ENCODE peak calls at places on chromosomes 4 and X, in five cellular contexts. One of them, this sample, is unnamed.

GRCh38 chr4:168630445-168631187 is 133.8 kb downstream of the PALLD start:
- DNase-seq in EL: peak
- DNase-seq in NCI-H1105: no peak
- DNase-seq in mucosa of descending colon: no peak
- DNase-seq in cardiac muscle cell: no peak
- DNase-seq in this sample: peak

GRCh38 chr4:113743690-113744089 is 17.8 kb downstream of the CAMK2D start:
- DNase-seq in EL: no peak
- DNase-seq in NCI-H1105: no peak
- DNase-seq in mucosa of descending colon: no peak
- DNase-seq in cardiac muscle cell: no peak
- DNase-seq in this sample: no peak

GRCh38 chr4:182880387-182881356 is 36.5 kb downstream of the DCTD start:
- DNase-seq in EL: no peak
- DNase-seq in NCI-H1105: peak
- DNase-seq in mucosa of descending colon: no peak
- DNase-seq in cardiac muscle cell: no peak
- DNase-seq in this sample: peak

GRCh38 chr4:8365951-8366350 is 74.6 kb downstream of the ACOX3 start:
- DNase-seq in EL: no peak
- DNase-seq in NCI-H1105: no peak
- DNase-seq in mucosa of descending colon: no peak
- DNase-seq in cardiac muscle cell: no peak
- DNase-seq in this sample: no peak

GRCh38 chr4:58166496-58166895 is 1056.3 kb upstream of the IGFBP7 start:
- DNase-seq in EL: no peak
- DNase-seq in NCI-H1105: peak
- DNase-seq in mucosa of descending colon: no peak
- DNase-seq in cardiac muscle cell: no peak
- DNase-seq in this sample: no peak

GRCh38 chr4:169079942-169080827 is 70.1 kb upstream of the CBR4 start:
- DNase-seq in EL: no peak
- DNase-seq in NCI-H1105: no peak
- DNase-seq in mucosa of descending colon: no peak
- DNase-seq in cardiac muscle cell: no peak
- DNase-seq in this sample: peak

GRCh38 chr4:182113774-182114173 is 129.4 kb upstream of the TENM3 start:
- DNase-seq in EL: no peak
- DNase-seq in NCI-H1105: no peak
- DNase-seq in mucosa of descending colon: no peak
- DNase-seq in cardiac muscle cell: no peak
- DNase-seq in this sample: peak

GRCh38 chr4:157700898-157701694 is 471.7 kb downstream of the GASK1B start:
- DNase-seq in EL: no peak
- DNase-seq in NCI-H1105: no peak
- DNase-seq in mucosa of descending colon: no peak
- DNase-seq in cardiac muscle cell: no peak
- DNase-seq in this sample: no peak

GRCh38 chrX:73127700-73128241 is 48.5 kb upstream of the PABPC1L2A start:
- DNase-seq in EL: no peak
- DNase-seq in NCI-H1105: no peak
- DNase-seq in mucosa of descending colon: no peak
- DNase-seq in cardiac muscle cell: peak
- DNase-seq in this sample: no peak

GRCh38 chr4:1512738-1513660 is 106.8 kb upstream of the NKX1-1 start:
- DNase-seq in EL: peak
- DNase-seq in NCI-H1105: no peak
- DNase-seq in mucosa of descending colon: peak
- DNase-seq in cardiac muscle cell: peak
- DNase-seq in this sample: no peak

GRCh38 chr4:94412019-94413017 is 39.4 kb upstream of the PDLIM5 start:
- DNase-seq in EL: peak
- DNase-seq in NCI-H1105: peak
- DNase-seq in mucosa of descending colon: peak
- DNase-seq in cardiac muscle cell: peak
- DNase-seq in this sample: peak

GRCh38 chr4:40838742-40839141 is 89.0 kb downstream of the NSUN7 start:
- DNase-seq in EL: no peak
- DNase-seq in NCI-H1105: no peak
- DNase-seq in mucosa of descending colon: no peak
- DNase-seq in cardiac muscle cell: no peak
- DNase-seq in this sample: peak

GRCh38 chr4:187103351-187103750 is 379.7 kb upstream of the FAT1 start:
- DNase-seq in EL: no peak
- DNase-seq in NCI-H1105: peak
- DNase-seq in mucosa of descending colon: no peak
- DNase-seq in cardiac muscle cell: no peak
- DNase-seq in this sample: no peak

GRCh38 chr4:155383541-155383940 is 6.8 kb upstream of the MAP9 start:
- DNase-seq in EL: no peak
- DNase-seq in NCI-H1105: no peak
- DNase-seq in mucosa of descending colon: peak
- DNase-seq in cardiac muscle cell: no peak
- DNase-seq in this sample: no peak

GRCh38 chr4:123939621-123940020 is 543.0 kb downstream of the SPRY1 start:
- DNase-seq in EL: peak
- DNase-seq in NCI-H1105: no peak
- DNase-seq in mucosa of descending colon: no peak
- DNase-seq in cardiac muscle cell: no peak
- DNase-seq in this sample: peak

GRCh38 chr4:98314791-98315565 is 53.8 kb downstream of the RAP1GDS1 start:
- DNase-seq in EL: peak
- DNase-seq in NCI-H1105: no peak
- DNase-seq in mucosa of descending colon: no peak
- DNase-seq in cardiac muscle cell: no peak
- DNase-seq in this sample: peak

GRCh38 chr4:53713767-53714166 is 122.5 kb upstream of the LNX1 start:
- DNase-seq in EL: no peak
- DNase-seq in NCI-H1105: no peak
- DNase-seq in mucosa of descending colon: no peak
- DNase-seq in cardiac muscle cell: no peak
- DNase-seq in this sample: no peak

GRCh38 chrX:154733072-154733425 is 17.8 kb downstream of the GAB3 start:
- DNase-seq in EL: peak
- DNase-seq in NCI-H1105: no peak
- DNase-seq in mucosa of descending colon: no peak
- DNase-seq in cardiac muscle cell: no peak
- DNase-seq in this sample: no peak

GRCh38 chr4:123699823-123700822 is 303.5 kb downstream of the SPRY1 start:
- DNase-seq in EL: peak
- DNase-seq in NCI-H1105: no peak
- DNase-seq in mucosa of descending colon: no peak
- DNase-seq in cardiac muscle cell: peak
- DNase-seq in this sample: peak

GRCh38 chrX:68918202-68918601 is 89.4 kb downstream of the EFNB1 start:
- DNase-seq in EL: no peak
- DNase-seq in NCI-H1105: no peak
- DNase-seq in mucosa of descending colon: no peak
- DNase-seq in cardiac muscle cell: no peak
- DNase-seq in this sample: no peak

GRCh38 chr4:92299152-92299551 is 4.6 kb upstream of the GRID2 start:
- DNase-seq in EL: no peak
- DNase-seq in NCI-H1105: no peak
- DNase-seq in mucosa of descending colon: no peak
- DNase-seq in cardiac muscle cell: no peak
- DNase-seq in this sample: peak

GRCh38 chr4:7970031-7970946 is 30.6 kb upstream of the AFAP1 start:
- DNase-seq in EL: peak
- DNase-seq in NCI-H1105: no peak
- DNase-seq in mucosa of descending colon: peak
- DNase-seq in cardiac muscle cell: no peak
- DNase-seq in this sample: peak

GRCh38 chr4:40912455-40913055 is 162.8 kb downstream of the NSUN7 start:
- DNase-seq in EL: no peak
- DNase-seq in NCI-H1105: no peak
- DNase-seq in mucosa of descending colon: no peak
- DNase-seq in cardiac muscle cell: no peak
- DNase-seq in this sample: peak

GRCh38 chrX:39195156-39195555 is 393.9 kb downstream of the MID1IP1 start:
- DNase-seq in EL: no peak
- DNase-seq in NCI-H1105: peak
- DNase-seq in mucosa of descending colon: no peak
- DNase-seq in cardiac muscle cell: peak
- DNase-seq in this sample: no peak

GRCh38 chr4:83358410-83358809 is 23.8 kb upstream of the HPSE start:
- DNase-seq in EL: peak
- DNase-seq in NCI-H1105: no peak
- DNase-seq in mucosa of descending colon: no peak
- DNase-seq in cardiac muscle cell: no peak
- DNase-seq in this sample: peak

GRCh38 chr4:69523385-69524132 is 27.9 kb upstream of the UGT2B4 start:
- DNase-seq in EL: no peak
- DNase-seq in NCI-H1105: peak
- DNase-seq in mucosa of descending colon: no peak
- DNase-seq in cardiac muscle cell: no peak
- DNase-seq in this sample: no peak

GRCh38 chr4:148651991-148652390 is 209.8 kb upstream of the NR3C2 start:
- DNase-seq in EL: no peak
- DNase-seq in NCI-H1105: no peak
- DNase-seq in mucosa of descending colon: no peak
- DNase-seq in cardiac muscle cell: no peak
- DNase-seq in this sample: no peak

GRCh38 chr4:175470141-175470540 is 341.9 kb downstream of the GPM6A start:
- DNase-seq in EL: peak
- DNase-seq in NCI-H1105: no peak
- DNase-seq in mucosa of descending colon: no peak
- DNase-seq in cardiac muscle cell: no peak
- DNase-seq in this sample: peak

GRCh38 chr4:56755901-56756300 is 65.6 kb downstream of the SPINK2 start:
- DNase-seq in EL: peak
- DNase-seq in NCI-H1105: no peak
- DNase-seq in mucosa of descending colon: no peak
- DNase-seq in cardiac muscle cell: no peak
- DNase-seq in this sample: no peak

GRCh38 chrX:47637546-47638195 is 7.9 kb upstream of the CFP start:
- DNase-seq in EL: no peak
- DNase-seq in NCI-H1105: no peak
- DNase-seq in mucosa of descending colon: peak
- DNase-seq in cardiac muscle cell: peak
- DNase-seq in this sample: no peak

GRCh38 chr4:1105662-1106061 is 7.7 kb downstream of the RNF212 start:
- DNase-seq in EL: no peak
- DNase-seq in NCI-H1105: no peak
- DNase-seq in mucosa of descending colon: no peak
- DNase-seq in cardiac muscle cell: no peak
- DNase-seq in this sample: no peak

GRCh38 chr4:111323496-111323895 is 700.6 kb upstream of the PITX2 start:
- DNase-seq in EL: peak
- DNase-seq in NCI-H1105: no peak
- DNase-seq in mucosa of descending colon: no peak
- DNase-seq in cardiac muscle cell: no peak
- DNase-seq in this sample: peak

GRCh38 chr4:174461438-174462106 is 60.7 kb downstream of the HPGD start:
- DNase-seq in EL: no peak
- DNase-seq in NCI-H1105: peak
- DNase-seq in mucosa of descending colon: peak
- DNase-seq in cardiac muscle cell: no peak
- DNase-seq in this sample: no peak